ENCODE peak calls at places on chromosomes 5 and 9, in seven cellular contexts. B is heart right ventricle; L is GM23338; A is dorsolateral prefrontal cortex; F is CD8-positive, alpha-beta memory T cell; H is K562; O is colonic mucosa. D is an unnamed sample.

GRCh38 chr9:96209407-96210031 is 92.5 kb downstream of the HSD17B3 start:
- DNase-seq in B (no peak), L (no peak), A (no peak), F (no peak), H (no peak), O (no peak), D (no peak)

GRCh38 chr5:171598279-171599152 is 179.1 kb downstream of the FGF18 start:
- DNase-seq in B (no peak), L (peak; percentile 23), A (no peak), F (no peak), H (no peak), O (no peak), D (no peak)

GRCh38 chr5:96050273-96050880 is 88.7 kb upstream of the ELL2 start:
- DNase-seq in B (no peak), L (no peak), A (no peak), F (no peak), H (no peak), O (no peak), D (no peak)

GRCh38 chr5:92391-93220 is 638 bp downstream of the PLEKHG4B start:
- DNase-seq in B (no peak), L (peak; percentile 67), A (no peak), F (no peak), H (no peak), O (no peak), D (no peak)

GRCh38 chr5:157046041-157046440 is 12.9 kb downstream of the HAVCR1 start:
- DNase-seq in B (peak; percentile 45), L (no peak), A (peak; percentile 73), F (no peak), H (no peak), O (peak; percentile 51), D (no peak)

GRCh38 chr9:134863306-134863902 is 17.2 kb upstream of the FCN2 start:
- DNase-seq in B (no peak), L (no peak), A (no peak), F (no peak), H (no peak), O (no peak), D (no peak)

GRCh38 chr5:178421128-178421527 is 169.1 kb downstream of the COL23A1 start:
- DNase-seq in B (no peak), L (no peak), A (no peak), F (no peak), H (no peak), O (no peak), D (no peak)

GRCh38 chr9:113580041-113580953 is 116.8 kb downstream of the RGS3 start:
- DNase-seq in B (peak; percentile 72), L (no peak), A (peak; percentile 70), F (peak; percentile 65), H (no peak), O (peak; percentile 87), D (no peak)

GRCh38 chr5:77181173-77181572 is 29.3 kb upstream of the PDE8B start:
- DNase-seq in B (no peak), L (peak; percentile 58), A (no peak), F (no peak), H (no peak), O (no peak), D (no peak)

GRCh38 chr5:18465833-18466681 is 831.8 kb downstream of the TAF11L14 start:
- DNase-seq in B (peak; percentile 14), L (peak; percentile 93), A (peak; percentile 41), F (no peak), H (peak; percentile 27), O (peak; percentile 49), D (peak; percentile 66)

GRCh38 chr9:135468866-135469521 is 10.6 kb upstream of the PPP1R26 start:
- DNase-seq in B (no peak), L (no peak), A (no peak), F (no peak), H (peak; percentile 59), O (no peak), D (no peak)

GRCh38 chr9:110543631-110544051 is 35.9 kb downstream of the SVEP1 start:
- DNase-seq in B (peak; percentile 25), L (peak; percentile 13), A (no peak), F (no peak), H (no peak), O (no peak), D (no peak)

GRCh38 chr9:17580119-17580518 is 1.3 kb downstream of the SH3GL2 start:
- DNase-seq in B (no peak), L (no peak), A (no peak), F (no peak), H (no peak), O (no peak), D (no peak)

GRCh38 chr5:109740329-109740728 is 50.6 kb downstream of the MAN2A1 start:
- DNase-seq in B (no peak), L (peak; percentile 18), A (no peak), F (no peak), H (no peak), O (no peak), D (no peak)

GRCh38 chr5:109741390-109741789 is 51.7 kb downstream of the MAN2A1 start:
- DNase-seq in B (no peak), L (peak; percentile 12), A (no peak), F (no peak), H (no peak), O (no peak), D (no peak)

GRCh38 chr5:109743770-109744212 is 54.1 kb downstream of the MAN2A1 start:
- DNase-seq in B (no peak), L (peak; percentile 40), A (peak; percentile 49), F (no peak), H (peak; percentile 20), O (no peak), D (no peak)

GRCh38 chr5:109744261-109744660 is 54.5 kb downstream of the MAN2A1 start:
- DNase-seq in B (no peak), L (no peak), A (no peak), F (no peak), H (no peak), O (no peak), D (no peak)

GRCh38 chr5:109743041-109743531 is 53.4 kb downstream of the MAN2A1 start:
- DNase-seq in B (no peak), L (no peak), A (no peak), F (no peak), H (peak; percentile 22), O (no peak), D (no peak)
- H3K27me3 ChIP-seq in B (no peaks in the 10 kb centered on the region), L (no peaks in the 10 kb centered on the region), A (no peaks in the 10 kb centered on the region), F (no peaks in the 10 kb centered on the region), H (no peaks in the 10 kb centered on the region), O (no peaks in the 10 kb centered on the region), D (no peaks in the 10 kb centered on the region)

GRCh38 chr5:175921066-175921730 is 46.9 kb downstream of the THOC3 start:
- DNase-seq in B (no peak), L (no peak), A (no peak), F (no peak), H (no peak), O (no peak), D (no peak)
- H3K27ac ChIP-seq in B (no peak overlapping the region), L (no peak overlapping the region), A (no peak overlapping the region), F (no peak overlapping the region), H (no peak overlapping the region), O (no peak overlapping the region), D (no peak overlapping the region)

GRCh38 chr5:10581867-10582511 is 18.1 kb downstream of the ANKRD33B start:
- DNase-seq in B (no peak), L (no peak), A (peak; percentile 75), F (no peak), H (no peak), O (no peak), D (no peak)

GRCh38 chr5:10582512-10582897 is 18.6 kb downstream of the ANKRD33B start:
- DNase-seq in B (no peak), L (no peak), A (no peak), F (no peak), H (no peak), O (no peak), D (no peak)

GRCh38 chr5:10579537-10580521 is 16.0 kb downstream of the ANKRD33B start:
- DNase-seq in B (no peak), L (no peak), A (no peak), F (no peak), H (no peak), O (no peak), D (no peak)

GRCh38 chr5:10580531-10581423 is 16.9 kb downstream of the ANKRD33B start:
- DNase-seq in B (no peak), L (no peak), A (no peak), F (no peak), H (no peak), O (no peak), D (no peak)

GRCh38 chr5:10581424-10581748 is 17.5 kb downstream of the ANKRD33B start:
- DNase-seq in B (no peak), L (no peak), A (no peak), F (no peak), H (no peak), O (no peak), D (no peak)
- H3K4me3 ChIP-seq in B (no peak overlapping the region), L (no peak overlapping the region), A (no peak overlapping the region), F (no peak overlapping the region), H (no peak overlapping the region), O (no peak overlapping the region), D (no peak overlapping the region)

DNA sequence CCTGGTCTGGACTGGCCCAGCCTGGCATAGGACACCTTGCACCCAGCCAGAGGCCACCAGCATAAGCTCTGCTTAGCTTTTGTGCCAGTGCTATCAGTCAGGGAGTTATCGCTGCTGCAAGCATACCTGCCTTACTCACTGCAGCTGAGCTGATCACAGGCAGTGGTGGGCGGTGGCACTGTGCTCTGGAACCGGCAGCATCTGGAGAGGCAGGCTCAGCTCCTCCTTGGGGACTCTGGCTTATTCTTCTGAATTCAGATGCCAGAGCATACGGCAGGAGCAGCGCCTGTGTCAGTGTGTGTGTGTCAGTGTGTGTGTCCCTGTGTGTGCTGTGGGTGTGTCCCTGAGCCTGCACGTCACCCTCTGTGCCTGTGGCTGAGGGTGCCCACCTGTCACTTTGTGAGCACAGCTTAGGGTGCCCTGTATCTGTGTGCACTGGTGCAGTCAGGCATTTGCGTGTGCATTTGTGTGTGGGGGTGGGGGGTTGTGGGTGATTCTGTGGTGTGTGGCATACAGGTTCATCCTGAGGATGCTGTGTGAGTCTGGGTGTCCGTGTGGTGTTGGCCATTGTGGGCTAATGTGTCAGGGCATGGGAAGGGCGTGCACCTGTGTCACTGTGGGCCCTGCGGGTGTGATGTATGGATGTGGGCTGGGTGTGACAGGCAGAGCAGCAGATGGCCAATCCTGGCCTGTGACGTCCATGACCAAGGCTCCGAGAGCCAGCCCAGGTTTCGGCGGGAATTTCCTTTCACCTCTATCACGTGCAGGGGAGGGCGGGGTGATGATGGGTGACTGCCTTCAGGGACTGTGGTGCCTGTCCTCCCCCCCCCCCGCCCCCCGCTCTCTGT is 23.5 kb downstream of the LMX1B start:
- DNase-seq in B (no peak), L (no peak), A (peak; percentile 34), F (peak; percentile 71), H (no peak), O (no peak), D (no peak)
- H3K27me3 ChIP-seq in B (peaks cover 48% of the 10 kb centered on the region), L (peaks cover 93% of the 10 kb centered on the region), A (peaks cover 27% of the 10 kb centered on the region), F (peaks cover 7% of the 10 kb centered on the region), H (peaks cover 67% of the 10 kb centered on the region), O (peaks cover 56% of the 10 kb centered on the region), D (peaks cover 22% of the 10 kb centered on the region)

GRCh38 chr5:16863380-16864007 is 72.6 kb downstream of the MYO10 start:
- DNase-seq in B (no peak), L (no peak), A (no peak), F (no peak), H (no peak), O (no peak), D (no peak)
- H3K27ac ChIP-seq in B (no peak overlapping the region), L (peak overlapping the region; percentile 47), A (no peak overlapping the region), F (no peak overlapping the region), H (no peak overlapping the region), O (no peak overlapping the region), D (no peak overlapping the region)

D was measured in iPS DF 6.9.